ENCODE peak calls at places on chromosomes 11 and 22, in five cellular contexts. B is stimulated activated CD4-positive, alpha-beta T cell treated with anti-CD3 and anti-CD28 coated beads, Interleukin-15, amount 100 ng/mL, for 24 hours; I is activated CD8-positive, alpha-beta memory T cell treated with anti-CD3 and anti-CD28 coated beads for 48 hours; E is Ammon's horn; C is Right ventricle myocardium superior. Z is an unnamed sample.

GRCh38 chr22:40679249-40679963 is at the start of gene MCHR1:
- DNase-seq in B (peak; percentile 12), I (no peak), E (no peak), C (no peak), Z (peak; percentile 49)

GRCh38 chr22:27207907-27208306 is 550.5 kb downstream of the MIAT start:
- DNase-seq in B (no peak), I (no peak), E (no peak), C (no peak), Z (no peak)

GRCh38 chr11:62694455-62695167 is 5.3 kb upstream of the LRRN4CL start:
- DNase-seq in B (peak; percentile 83), I (peak; percentile 52), E (peak; percentile 87), C (peak; percentile 86), Z (peak; percentile 71)

GRCh38 chr22:23035557-23036277 is 34.6 kb upstream of the GNAZ start:
- DNase-seq in B (peak; percentile 54), I (no peak), E (no peak), C (no peak), Z (no peak)

GRCh38 chr11:64206457-64207246 is at the start of gene FERMT3:
- DNase-seq in B (peak; percentile 92), I (peak; percentile 52), E (no peak), C (peak; percentile 85), Z (no peak)

GRCh38 chr22:33710326-33710725 is 209.9 kb downstream of the LARGE1 start:
- DNase-seq in B (no peak), I (no peak), E (no peak), C (no peak), Z (no peak)

GRCh38 chr11:117794144-117794543 is 2.9 kb downstream of the DSCAML1 start:
- DNase-seq in B (no peak), I (no peak), E (peak; percentile 67), C (no peak), Z (no peak)

GRCh38 chr11:3855808-3856491 is 486 bp downstream of the STIM1 start:
- DNase-seq in B (peak; percentile 63), I (no peak), E (no peak), C (peak; percentile 74), Z (peak; percentile 49)

GRCh38 chr22:48089601-48090331 is 1327.3 kb downstream of the TBC1D22A start:
- DNase-seq in B (no peak), I (no peak), E (peak; percentile 31), C (peak; percentile 61), Z (peak; percentile 61)

GRCh38 chr11:24391165-24391564 is 105.7 kb upstream of the LUZP2 start:
- DNase-seq in B (no peak), I (no peak), E (no peak), C (no peak), Z (no peak)

GRCh38 chr11:86459682-86460460 is 85.2 kb downstream of the CCDC81 start:
- DNase-seq in B (no peak), I (no peak), E (no peak), C (peak; percentile 60), Z (no peak)

GRCh38 chr11:71304491-71304890 is 52.1 kb upstream of the SHANK2 start:
- DNase-seq in B (no peak), I (no peak), E (no peak), C (no peak), Z (peak; percentile 14)

GRCh38 chr22:46251816-46252380 is 1.8 kb upstream of the CDPF1 start:
- DNase-seq in B (no peak), I (no peak), E (no peak), C (no peak), Z (no peak)

GRCh38 chr11:20014067-20014402 is 146.2 kb downstream of the DBX1 start:
- DNase-seq in B (no peak), I (no peak), E (no peak), C (no peak), Z (no peak)

GRCh38 chr11:1089738-1090599 is 15.3 kb downstream of the MUC2 start:
- DNase-seq in B (no peak), I (no peak), E (no peak), C (peak; percentile 22), Z (no peak)

GRCh38 chr22:30878516-30879365 is 89.8 kb downstream of the MORC2 start:
- DNase-seq in B (no peak), I (no peak), E (no peak), C (peak; percentile 42), Z (peak; percentile 53)

GRCh38 chr22:27761652-27762051 is 39.9 kb downstream of the MN1 start:
- DNase-seq in B (no peak), I (no peak), E (no peak), C (no peak), Z (no peak)

GRCh38 chr11:130706572-130706971 is 209.7 kb downstream of the SNX19 start:
- DNase-seq in B (no peak), I (no peak), E (no peak), C (no peak), Z (no peak)

GRCh38 chr11:71977090-71977489 is 21.6 kb upstream of the IL18BP start:
- DNase-seq in B (no peak), I (no peak), E (no peak), C (no peak), Z (no peak)

GRCh38 chr11:15266999-15267398 is 152.3 kb downstream of the INSC start:
- DNase-seq in B (no peak), I (no peak), E (no peak), C (no peak), Z (no peak)

GRCh38 chr22:45769569-45770210 is 98.1 kb downstream of the ATXN10 start:
- DNase-seq in B (no peak), I (no peak), E (no peak), C (no peak), Z (no peak)

GRCh38 chr11:115159122-115159665 is 345.0 kb downstream of the CADM1 start:
- DNase-seq in B (no peak), I (no peak), E (no peak), C (no peak), Z (no peak)

GRCh38 chr11:12765428-12765827 is 91.2 kb downstream of the TEAD1 start:
- DNase-seq in B (no peak), I (no peak), E (peak; percentile 39), C (peak; percentile 52), Z (no peak)

GRCh38 chr11:12756101-12756500 is 81.9 kb downstream of the TEAD1 start:
- DNase-seq in B (no peak), I (no peak), E (no peak), C (no peak), Z (no peak)

GRCh38 chr22:36184433-36185035 is 17.1 kb downstream of the APOL4 start:
- DNase-seq in B (no peak), I (no peak), E (peak; percentile 82), C (no peak), Z (no peak)

GRCh38 chr11:65448418-65449196 is 26.0 kb downstream of the NEAT1 start:
- DNase-seq in B (no peak), I (no peak), E (no peak), C (no peak), Z (no peak)

GRCh38 chr11:108037211-108037610 is 28.5 kb downstream of the CUL5 start:
- DNase-seq in B (no peak), I (no peak), E (no peak), C (no peak), Z (no peak)

GRCh38 chr11:19279455-19279854 is 38.7 kb upstream of the E2F8 start:
- DNase-seq in B (no peak), I (no peak), E (no peak), C (no peak), Z (no peak)

GRCh38 chr22:39518996-39519680 is 1.2 kb upstream of the ATF4 start:
- DNase-seq in B (peak; percentile 59), I (no peak), E (peak; percentile 66), C (no peak), Z (no peak)

GRCh38 chr11:64842851-64843841 is 1.3 kb downstream of the CDC42BPG start:
- DNase-seq in B (no peak), I (no peak), E (no peak), C (no peak), Z (no peak)